ENCODE peak calls at places on chromosomes 6 and 20, in eight cellular contexts. One of them, this sample, is unnamed.

GRCh38 chr6:14276667-14277404 is 159.3 kb downstream of the CD83 start:
- DNase-seq in NAMALWA: peak
- DNase-seq in left cardiac atrium: no peak
- DNase-seq in stimulated activated CD8-positive, alpha-beta memory T cell treated with anti-CD3 and anti-CD28 coated beads, Interleukin-7, amount 100 ng/mL, for 1 hour: no peak
- DNase-seq in fibroblast of mammary gland: peak
- DNase-seq in putamen: peak
- DNase-seq in AG10803: no peak
- DNase-seq in GM04504: no peak
- DNase-seq in this sample: no peak

GRCh38 chr6:12343122-12343439 is 52.9 kb downstream of the EDN1 start:
- DNase-seq in stimulated activated CD8-positive, alpha-beta memory T cell treated with anti-CD3 and anti-CD28 coated beads, Interleukin-7, amount 100 ng/mL, for 1 hour: no peak
- DNase-seq in left cardiac atrium: no peak
- DNase-seq in fibroblast of mammary gland: peak
- DNase-seq in putamen: no peak
- DNase-seq in AG10803: no peak
- DNase-seq in GM04504: no peak
- DNase-seq in NAMALWA: no peak
- DNase-seq in this sample: no peak

GRCh38 chr6:125102901-125103300 is 50.7 kb upstream of the TPD52L1 start:
- DNase-seq in putamen: no peak
- DNase-seq in GM04504: peak
- DNase-seq in fibroblast of mammary gland: peak
- DNase-seq in left cardiac atrium: no peak
- DNase-seq in stimulated activated CD8-positive, alpha-beta memory T cell treated with anti-CD3 and anti-CD28 coated beads, Interleukin-7, amount 100 ng/mL, for 1 hour: no peak
- DNase-seq in NAMALWA: no peak
- DNase-seq in AG10803: peak
- DNase-seq in this sample: peak

GRCh38 chr6:13383280-13384163 is 55.2 kb upstream of the TBC1D7 start:
- DNase-seq in AG10803: peak
- DNase-seq in stimulated activated CD8-positive, alpha-beta memory T cell treated with anti-CD3 and anti-CD28 coated beads, Interleukin-7, amount 100 ng/mL, for 1 hour: no peak
- DNase-seq in GM04504: no peak
- DNase-seq in putamen: no peak
- DNase-seq in left cardiac atrium: no peak
- DNase-seq in NAMALWA: peak
- DNase-seq in fibroblast of mammary gland: peak
- DNase-seq in this sample: no peak

GRCh38 chr6:158853072-158853871 is 34.1 kb upstream of the EZR start:
- DNase-seq in left cardiac atrium: peak
- DNase-seq in NAMALWA: peak
- DNase-seq in putamen: peak
- DNase-seq in fibroblast of mammary gland: peak
- DNase-seq in GM04504: peak
- DNase-seq in stimulated activated CD8-positive, alpha-beta memory T cell treated with anti-CD3 and anti-CD28 coated beads, Interleukin-7, amount 100 ng/mL, for 1 hour: peak
- DNase-seq in AG10803: peak
- DNase-seq in this sample: peak

GRCh38 chr20:21682576-21682975 is 22.9 kb upstream of the PAX1 start:
- DNase-seq in GM04504: no peak
- DNase-seq in NAMALWA: no peak
- DNase-seq in putamen: no peak
- DNase-seq in AG10803: peak
- DNase-seq in stimulated activated CD8-positive, alpha-beta memory T cell treated with anti-CD3 and anti-CD28 coated beads, Interleukin-7, amount 100 ng/mL, for 1 hour: no peak
- DNase-seq in left cardiac atrium: no peak
- DNase-seq in fibroblast of mammary gland: no peak
- DNase-seq in this sample: no peak

GRCh38 chr6:148195511-148195910 is 147.1 kb upstream of the SASH1 start:
- DNase-seq in GM04504: no peak
- DNase-seq in AG10803: no peak
- DNase-seq in fibroblast of mammary gland: no peak
- DNase-seq in left cardiac atrium: no peak
- DNase-seq in stimulated activated CD8-positive, alpha-beta memory T cell treated with anti-CD3 and anti-CD28 coated beads, Interleukin-7, amount 100 ng/mL, for 1 hour: no peak
- DNase-seq in NAMALWA: no peak
- DNase-seq in putamen: no peak
- DNase-seq in this sample: no peak

GRCh38 chr6:112307707-112308106 is 39.4 kb upstream of the RFPL4B start:
- DNase-seq in GM04504: no peak
- DNase-seq in fibroblast of mammary gland: no peak
- DNase-seq in AG10803: no peak
- DNase-seq in NAMALWA: peak
- DNase-seq in putamen: no peak
- DNase-seq in left cardiac atrium: no peak
- DNase-seq in stimulated activated CD8-positive, alpha-beta memory T cell treated with anti-CD3 and anti-CD28 coated beads, Interleukin-7, amount 100 ng/mL, for 1 hour: no peak
- DNase-seq in this sample: no peak

GRCh38 chr20:60131375-60131774 is 173.2 kb downstream of the CDH26 start:
- DNase-seq in fibroblast of mammary gland: no peak
- DNase-seq in NAMALWA: no peak
- DNase-seq in putamen: no peak
- DNase-seq in AG10803: no peak
- DNase-seq in stimulated activated CD8-positive, alpha-beta memory T cell treated with anti-CD3 and anti-CD28 coated beads, Interleukin-7, amount 100 ng/mL, for 1 hour: no peak
- DNase-seq in GM04504: no peak
- DNase-seq in left cardiac atrium: no peak
- DNase-seq in this sample: no peak

GRCh38 chr6:138287144-138287955 is 69.1 kb upstream of the PBOV1 start:
- DNase-seq in stimulated activated CD8-positive, alpha-beta memory T cell treated with anti-CD3 and anti-CD28 coated beads, Interleukin-7, amount 100 ng/mL, for 1 hour: peak
- DNase-seq in GM04504: no peak
- DNase-seq in putamen: no peak
- DNase-seq in AG10803: no peak
- DNase-seq in left cardiac atrium: no peak
- DNase-seq in NAMALWA: peak
- DNase-seq in fibroblast of mammary gland: peak
- DNase-seq in this sample: no peak

GRCh38 chr20:22472386-22472785 is 112.0 kb downstream of the FOXA2 start:
- DNase-seq in GM04504: no peak
- DNase-seq in AG10803: no peak
- DNase-seq in putamen: no peak
- DNase-seq in NAMALWA: no peak
- DNase-seq in stimulated activated CD8-positive, alpha-beta memory T cell treated with anti-CD3 and anti-CD28 coated beads, Interleukin-7, amount 100 ng/mL, for 1 hour: no peak
- DNase-seq in left cardiac atrium: no peak
- DNase-seq in fibroblast of mammary gland: no peak
- DNase-seq in this sample: no peak

GRCh38 chr6:106181664-106182418 is 95.7 kb downstream of the PRDM1 start:
- DNase-seq in NAMALWA: no peak
- DNase-seq in AG10803: peak
- DNase-seq in stimulated activated CD8-positive, alpha-beta memory T cell treated with anti-CD3 and anti-CD28 coated beads, Interleukin-7, amount 100 ng/mL, for 1 hour: no peak
- DNase-seq in putamen: no peak
- DNase-seq in GM04504: peak
- DNase-seq in left cardiac atrium: no peak
- DNase-seq in fibroblast of mammary gland: peak
- DNase-seq in this sample: no peak

GRCh38 chr6:117549606-117550005 is 52.7 kb downstream of the GOPC start:
- DNase-seq in AG10803: no peak
- DNase-seq in GM04504: no peak
- DNase-seq in left cardiac atrium: no peak
- DNase-seq in putamen: no peak
- DNase-seq in fibroblast of mammary gland: no peak
- DNase-seq in stimulated activated CD8-positive, alpha-beta memory T cell treated with anti-CD3 and anti-CD28 coated beads, Interleukin-7, amount 100 ng/mL, for 1 hour: no peak
- DNase-seq in NAMALWA: peak
- DNase-seq in this sample: no peak

GRCh38 chr20:33431797-33432381 is 11.7 kb downstream of the SNTA1 start:
- DNase-seq in NAMALWA: no peak
- DNase-seq in putamen: peak
- DNase-seq in stimulated activated CD8-positive, alpha-beta memory T cell treated with anti-CD3 and anti-CD28 coated beads, Interleukin-7, amount 100 ng/mL, for 1 hour: no peak
- DNase-seq in fibroblast of mammary gland: no peak
- DNase-seq in AG10803: peak
- DNase-seq in GM04504: no peak
- DNase-seq in left cardiac atrium: no peak
- DNase-seq in this sample: no peak

GRCh38 chr6:108565091-108565766 is 4.5 kb downstream of the FOXO3 start:
- DNase-seq in AG10803: no peak
- DNase-seq in fibroblast of mammary gland: no peak
- DNase-seq in left cardiac atrium: no peak
- DNase-seq in GM04504: no peak
- DNase-seq in putamen: no peak
- DNase-seq in NAMALWA: peak
- DNase-seq in stimulated activated CD8-positive, alpha-beta memory T cell treated with anti-CD3 and anti-CD28 coated beads, Interleukin-7, amount 100 ng/mL, for 1 hour: no peak
- DNase-seq in this sample: no peak

GRCh38 chr6:142088858-142089216 is 43.9 kb upstream of the GJE1 start:
- DNase-seq in NAMALWA: no peak
- DNase-seq in AG10803: peak
- DNase-seq in GM04504: peak
- DNase-seq in putamen: no peak
- DNase-seq in fibroblast of mammary gland: peak
- DNase-seq in stimulated activated CD8-positive, alpha-beta memory T cell treated with anti-CD3 and anti-CD28 coated beads, Interleukin-7, amount 100 ng/mL, for 1 hour: no peak
- DNase-seq in left cardiac atrium: no peak
- DNase-seq in this sample: no peak

GRCh38 chr6:148523551-148523950 is 180.9 kb downstream of the SASH1 start:
- DNase-seq in AG10803: peak
- DNase-seq in stimulated activated CD8-positive, alpha-beta memory T cell treated with anti-CD3 and anti-CD28 coated beads, Interleukin-7, amount 100 ng/mL, for 1 hour: no peak
- DNase-seq in putamen: no peak
- DNase-seq in GM04504: no peak
- DNase-seq in fibroblast of mammary gland: no peak
- DNase-seq in NAMALWA: no peak
- DNase-seq in left cardiac atrium: no peak
- DNase-seq in this sample: no peak

This sample was measured in SJSA1.